ENCODE peak calls at places on chromosomes 11 and 22, in eight cellular contexts. C, R, V, P, M, J, E and L are unnamed samples.

GRCh38 chr11:111301004-111301839 is 2.9 kb downstream of the POU2AF3 start:
- DNase-seq in P (peak; percentile 46), J (no peak), C (no peak), V (no peak), E (no peak), R (no peak), M (no peak), L (no peak)

GRCh38 chr22:30866811-30867271 is 101.7 kb downstream of the MORC2 start:
- DNase-seq in M (no peak), C (peak; percentile 14), E (no peak), J (no peak), V (peak; percentile 15), R (no peak), P (peak; percentile 7), L (no peak)

GRCh38 chr11:122180435-122180834 is 64.4 kb upstream of the BLID start:
- DNase-seq in J (no peak), V (no peak), C (peak; percentile 99), R (no peak), E (peak; percentile 98), P (no peak), M (no peak), L (no peak)

GRCh38 chr22:45535400-45535799 is 32.7 kb downstream of the FBLN1 start:
- DNase-seq in M (no peak), P (no peak), R (no peak), C (no peak), V (no peak), J (no peak), E (no peak), L (no peak)

GRCh38 chr11:110069158-110069737 is 23.9 kb upstream of the ZC3H12C start:
- DNase-seq in P (peak; percentile 69), J (no peak), R (peak; percentile 45), E (peak; percentile 61), M (no peak), V (no peak), C (peak; percentile 100), L (peak; percentile 46)

GRCh38 chr11:60125962-60126585 is 37.6 kb downstream of the MS4A2 start:
- DNase-seq in R (no peak), J (no peak), V (no peak), C (peak; percentile 98), M (no peak), P (no peak), E (no peak), L (no peak)

GRCh38 chr11:69138265-69138664 is 17.5 kb upstream of the SMIM38 start:
- DNase-seq in V (no peak), J (no peak), E (peak; percentile 73), M (no peak), C (peak; percentile 65), R (no peak), P (no peak), L (no peak)

GRCh38 chr11:128394436-128395089 is 192.8 kb downstream of the ETS1 start:
- DNase-seq in V (no peak), P (no peak), J (no peak), C (no peak), M (no peak), E (peak; percentile 17), R (no peak), L (peak; percentile 52)

GRCh38 chr11:8055836-8056526 is 25.0 kb upstream of the TUB start:
- DNase-seq in P (no peak), R (no peak), V (no peak), M (no peak), E (no peak), C (no peak), J (no peak), L (no peak)

GRCh38 chr11:134333951-134334350 is 2.2 kb downstream of the GLB1L2 start:
- DNase-seq in E (no peak), P (no peak), V (no peak), C (no peak), R (no peak), M (no peak), J (no peak), L (no peak)

GRCh38 chr22:24516301-24516737 is 21.2 kb downstream of the UPB1 start:
- DNase-seq in J (no peak), C (peak; percentile 16), R (no peak), E (peak; percentile 87), M (peak; percentile 52), V (peak; percentile 21), P (no peak), L (no peak)

GRCh38 chr11:112961146-112961668 is at the start of gene NCAM1:
- DNase-seq in E (peak; percentile 81), J (peak; percentile 5), C (peak; percentile 23), V (peak; percentile 4), M (peak; percentile 15), R (peak; percentile 96), P (peak; percentile 64), L (peak; percentile 97)

GRCh38 chr11:17718510-17718962 is 835 bp upstream of the MYOD1 start:
- DNase-seq in M (no peak), E (no peak), V (no peak), R (no peak), C (no peak), P (no peak), J (no peak), L (no peak)

GRCh38 chr11:69499216-69499945 is 17.9 kb downstream of the LINC01488 start:
- DNase-seq in J (no peak), M (no peak), C (no peak), V (no peak), R (no peak), P (peak; percentile 18), E (no peak), L (no peak)

GRCh38 chr22:49943405-49943765 is 17.2 kb upstream of the PIM3 start:
- DNase-seq in C (no peak), J (no peak), R (no peak), M (no peak), V (no peak), E (no peak), P (no peak), L (no peak)

GRCh38 chr11:109547356-109548027 is 125.5 kb downstream of the C11orf87 start:
- DNase-seq in C (peak; percentile 78), P (no peak), M (no peak), V (no peak), J (no peak), R (no peak), E (peak; percentile 75), L (no peak)

GRCh38 chr22:41288245-41288946 is 2.4 kb upstream of the RANGAP1 start:
- DNase-seq in M (no peak), E (peak; percentile 74), J (no peak), C (peak; percentile 87), V (peak; percentile 71), R (peak; percentile 18), P (peak; percentile 45), L (peak; percentile 61)

GRCh38 chr11:61910473-61911123 is 6.8 kb downstream of the RAB3IL1 start:
- DNase-seq in P (peak; percentile 16), V (no peak), M (no peak), J (no peak), C (no peak), R (no peak), E (no peak), L (no peak)

GRCh38 chr11:134854391-134854991 is 442.4 kb upstream of the B3GAT1 start:
- DNase-seq in J (no peak), E (no peak), R (no peak), P (no peak), C (no peak), V (no peak), M (no peak), L (no peak)

GRCh38 chr11:88307749-88308425 is 29.6 kb downstream of the CTSC start:
- DNase-seq in E (no peak), C (no peak), V (no peak), R (no peak), M (peak; percentile 13), J (no peak), P (no peak), L (no peak)

DNA sequence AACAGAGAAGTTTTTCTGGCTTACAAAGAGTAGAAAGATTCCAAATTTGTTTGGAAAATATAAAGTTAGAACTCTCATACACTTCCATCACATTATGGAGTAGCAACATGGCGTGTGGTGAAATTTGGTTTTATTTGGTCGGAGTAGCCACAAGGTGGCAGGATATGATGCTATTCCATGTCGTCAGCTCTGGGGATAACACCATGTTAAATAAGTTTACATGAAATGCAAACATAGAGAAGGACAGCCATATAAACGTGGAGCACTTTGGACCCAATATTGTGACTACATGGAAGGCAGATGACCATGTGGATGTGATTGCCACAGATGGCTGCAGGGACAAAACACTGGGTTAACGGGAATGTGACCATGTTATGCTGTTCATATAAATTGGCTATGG is 21.1 kb downstream of the OR5M11 start:
- DNase-seq in V (peak; percentile 4), E (no peak), M (no peak), C (peak; percentile 43), P (no peak), J (no peak), R (no peak), L (no peak)
- TF ChIP-seq CTCF in V (peak; percentile 44), E (no peak), M (no peak), C (peak; percentile 49), P (no peak), J (peak; percentile 38), R (no peak), L (no peak)

DNA sequence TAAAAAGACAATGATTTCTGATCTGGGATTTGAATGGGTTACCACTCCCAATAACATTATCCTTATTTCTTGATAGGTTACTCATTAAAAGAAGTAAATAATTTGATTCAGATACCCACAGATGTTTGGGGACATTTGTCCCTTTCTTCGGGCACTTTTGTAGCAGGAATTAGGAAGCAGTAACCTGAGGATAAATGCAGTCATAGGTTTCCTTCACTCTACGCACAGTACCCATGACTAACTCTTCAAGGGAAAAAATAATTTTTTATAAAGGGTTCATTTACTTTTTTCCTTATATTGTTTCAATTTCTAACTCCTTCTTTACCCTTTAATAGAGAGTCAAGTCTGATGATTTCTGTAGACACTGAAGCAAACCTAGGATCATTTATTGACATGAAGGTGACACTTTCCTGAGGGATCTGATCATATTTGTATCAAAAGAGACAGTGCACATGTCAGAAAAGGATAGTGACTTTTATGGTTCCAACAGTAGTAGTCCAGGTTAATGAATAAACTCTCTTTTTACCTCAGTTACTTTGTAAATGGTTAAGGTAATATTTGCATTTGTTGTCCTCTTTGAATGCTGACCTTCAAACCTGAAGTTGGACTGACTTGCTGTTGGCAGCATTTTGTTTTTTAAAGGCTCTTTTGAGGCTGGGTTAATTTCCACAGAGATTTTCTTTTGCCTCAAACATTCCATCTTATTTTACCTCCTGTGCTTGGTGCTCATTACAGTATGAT is 1072.0 kb downstream of the LRRC4C start:
- DNase-seq in C (no peak), V (no peak), R (no peak), E (no peak), P (no peak), J (no peak), M (no peak), L (no peak)
- TF ChIP-seq CTCF in C (no peak), V (no peak), R (no peak), E (no peak), P (no peak), J (no peak), M (no peak), L (no peak)

GRCh38 chr11:86623736-86624135 is 48.7 kb downstream of the ME3 start:
- DNase-seq in C (no peak), M (no peak), R (no peak), J (no peak), P (no peak), E (no peak), V (no peak), L (no peak)
- TF ChIP-seq CTCF in C (no peak), M (no peak), R (no peak), J (no peak), P (no peak), E (no peak), V (no peak), L (no peak)

DNA sequence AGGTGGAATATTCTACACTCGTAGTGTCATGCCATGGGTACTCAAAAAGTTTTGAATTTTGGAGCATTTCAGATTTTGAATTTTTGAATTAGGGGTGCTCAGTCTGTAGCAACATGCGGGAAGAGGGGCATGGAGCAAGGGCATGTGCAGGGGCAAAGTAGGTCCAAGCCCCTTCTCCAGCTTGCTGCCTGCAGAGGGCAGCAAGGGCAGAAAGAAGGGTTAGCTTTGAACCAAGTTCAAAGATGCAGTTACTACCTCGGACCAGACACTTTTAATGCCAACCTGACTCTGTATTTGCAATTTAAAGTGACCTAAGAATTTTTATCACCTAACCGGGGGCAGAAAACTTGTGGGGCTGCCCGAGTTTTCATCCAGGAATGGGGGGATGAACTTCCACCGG is 68.2 kb downstream of the CD82 start:
- DNase-seq in V (no peak), R (peak; percentile 49), C (no peak), M (peak; percentile 27), E (no peak), P (no peak), J (peak; percentile 1), L (no peak)
- TF ChIP-seq CTCF in V (peak; percentile 30), R (peak; percentile 50), C (peak; percentile 33), M (peak; percentile 31), E (peak; percentile 29), P (no peak), J (peak; percentile 36), L (peak; percentile 61)